ENCODE peak calls at places on chromosomes 11 and 22, in four cellular contexts. E is A549, K is vagina, O is K562. P is an unnamed sample.

GRCh38 chr22:27252282-27253049 is 549.1 kb downstream of the MN1 start:
- DNase-seq in O (no peak), E (peak), K (no peak), P (no peak)

GRCh38 chr11:58592760-58593472 is 14.1 kb downstream of the ZFP91 start:
- DNase-seq in O (no peak), E (no peak), K (no peak), P (peak)

GRCh38 chr11:5928269-5928668 is 13.8 kb upstream of the OR56A3 start:
- DNase-seq in E (no peak), K (no peak), O (no peak), P (no peak)

GRCh38 chr11:1750840-1751520 is 585 bp upstream of the IFITM10 start:
- DNase-seq in K (no peak), O (no peak), E (no peak), P (no peak)

GRCh38 chr11:15927866-15928217 is 428.5 kb downstream of the SOX6 start:
- DNase-seq in O (no peak), E (no peak), K (no peak), P (no peak)

GRCh38 chr11:1889941-1890855 is 1.5 kb downstream of the PRR33 start:
- DNase-seq in E (no peak), O (no peak), K (no peak), P (no peak)

GRCh38 chr11:42311504-42311903 is 852.1 kb upstream of the LRRC4C start:
- DNase-seq in K (no peak), O (no peak), E (no peak), P (no peak)

GRCh38 chr11:46655631-46656030 is 38.3 kb downstream of the ATG13 start:
- DNase-seq in E (no peak), K (no peak), O (no peak), P (no peak)

GRCh38 chr11:79076526-79077115 is 364.2 kb downstream of the TENM4 start:
- DNase-seq in K (no peak), E (peak), O (peak), P (peak)

GRCh38 chr11:66221726-66222236 is 46.7 kb upstream of the RAB1B start:
- DNase-seq in O (no peak), E (no peak), K (peak), P (no peak)

GRCh38 chr11:96486890-96487633 is 97.2 kb downstream of the JRKL start:
- DNase-seq in E (no peak), K (no peak), O (no peak), P (no peak)

GRCh38 chr22:37059876-37060449 is 8.4 kb downstream of the KCTD17 start:
- DNase-seq in K (no peak), O (no peak), E (no peak), P (no peak)

GRCh38 chr11:34478845-34479663 is 34.5 kb downstream of the ELF5 start:
- DNase-seq in K (no peak), O (no peak), E (no peak), P (no peak)

GRCh38 chr22:29840498-29840897 is 2.4 kb upstream of the ASCC2 start:
- DNase-seq in E (no peak), O (no peak), K (no peak), P (peak)

GRCh38 chr11:27201454-27202302 is 161.1 kb downstream of the BBOX1 start:
- DNase-seq in O (peak), E (peak), K (no peak), P (peak)

GRCh38 chr11:133011604-133012003 is 520.7 kb downstream of the OPCML start:
- DNase-seq in K (no peak), O (no peak), E (no peak), P (peak)

GRCh38 chr11:117970400-117971024 is 15.7 kb upstream of the IL10RA start:
- DNase-seq in K (no peak), E (no peak), O (no peak), P (no peak)

GRCh38 chr11:111309516-111309915 is 11.2 kb downstream of the POU2AF3 start:
- DNase-seq in O (no peak), K (no peak), E (no peak), P (no peak)

GRCh38 chr11:2301631-2302272 is at the start of the genes C11orf21 and TSPAN32:
- DNase-seq in O (peak), K (peak), E (no peak), P (peak)

GRCh38 chr11:33237039-33237597 is 20.1 kb upstream of the HIPK3 start:
- DNase-seq in E (no peak), O (no peak), K (no peak), P (no peak)

GRCh38 chr11:1751521-1751921 is 1.1 kb upstream of the IFITM10 start:
- DNase-seq in E (no peak), K (no peak), O (no peak), P (no peak)

GRCh38 chr11:2794947-2795346 is 90.6 kb downstream of the CDKN1C start:
- DNase-seq in E (no peak), O (no peak), K (no peak), P (no peak)

GRCh38 chr11:61782841-61783240 is 9.6 kb downstream of the TMEM258 start:
- DNase-seq in E (no peak), O (no peak), K (no peak), P (no peak)

GRCh38 chr11:103942646-103943045 is 93.8 kb upstream of the DDI1 start:
- DNase-seq in K (no peak), E (no peak), O (no peak), P (no peak)

GRCh38 chr11:62044639-62045121 is 77.2 kb upstream of the FTH1 start:
- DNase-seq in O (no peak), E (no peak), K (no peak), P (no peak)

GRCh38 chr22:32466496-32466895 is 2.2 kb upstream of the BPIFC start:
- DNase-seq in O (no peak), K (no peak), E (no peak), P (no peak)

GRCh38 chr11:129779342-129779741 is 36.3 kb upstream of the TMEM45B start:
- DNase-seq in O (no peak), K (no peak), E (no peak), P (no peak)

GRCh38 chr22:23772315-23773246 is at the start of gene MMP11:
- DNase-seq in E (no peak), O (peak), K (no peak), P (peak)

GRCh38 chr22:22410121-22410520 is 98.4 kb downstream of the ZNF280B start:
- DNase-seq in K (peak), O (no peak), E (no peak), P (no peak)

GRCh38 chr11:3989251-3989650 is 105.3 kb upstream of the RRM1 start:
- DNase-seq in E (no peak), K (no peak), O (no peak), P (no peak)

GRCh38 chr22:26438006-26438405 is 8.9 kb downstream of the ASPHD2 start:
- DNase-seq in K (no peak), O (no peak), E (no peak), P (no peak)

GRCh38 chr11:117160826-117161225 is 16.7 kb downstream of the PAFAH1B2 start:
- DNase-seq in O (peak), K (no peak), E (no peak), P (peak)

GRCh38 chr11:107973641-107974040 is 35.1 kb upstream of the CUL5 start:
- DNase-seq in O (no peak), E (no peak), K (no peak), P (no peak)

GRCh38 chr11:45210846-45211245 is 64.4 kb downstream of the PRDM11 start:
- DNase-seq in K (no peak), O (no peak), E (no peak), P (no peak)

GRCh38 chr22:40176921-40177737 is 596 bp upstream of the TNRC6B start:
- DNase-seq in O (peak), E (no peak), K (no peak), P (peak)

DNA sequence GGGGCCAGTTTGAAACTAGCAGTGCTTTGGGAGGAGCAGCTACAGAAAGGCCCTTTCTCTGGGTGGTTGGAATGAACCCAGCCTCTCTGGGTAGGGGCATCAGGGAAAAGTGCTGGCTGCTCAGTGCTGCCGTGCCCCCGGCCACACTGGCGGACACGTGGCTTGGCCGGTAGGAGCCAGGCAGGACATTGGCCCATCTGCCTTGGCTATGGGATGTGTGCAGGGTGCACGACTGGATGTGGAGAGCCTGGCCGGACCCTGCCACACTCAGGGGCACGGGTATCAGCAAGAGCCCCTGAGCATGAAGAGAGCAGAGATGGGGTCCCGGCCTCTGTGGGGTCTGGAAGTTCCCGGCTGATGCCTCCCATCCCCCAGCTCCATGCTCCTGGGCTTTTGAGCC is 46.6 kb downstream of the TPCN2 start:
- DNase-seq in O (no peak), K (no peak), E (no peak), P (no peak)
- TF ChIP-seq POLR2A in O (no peak), K (no peak), E (no peak), P (no peak)

DNA sequence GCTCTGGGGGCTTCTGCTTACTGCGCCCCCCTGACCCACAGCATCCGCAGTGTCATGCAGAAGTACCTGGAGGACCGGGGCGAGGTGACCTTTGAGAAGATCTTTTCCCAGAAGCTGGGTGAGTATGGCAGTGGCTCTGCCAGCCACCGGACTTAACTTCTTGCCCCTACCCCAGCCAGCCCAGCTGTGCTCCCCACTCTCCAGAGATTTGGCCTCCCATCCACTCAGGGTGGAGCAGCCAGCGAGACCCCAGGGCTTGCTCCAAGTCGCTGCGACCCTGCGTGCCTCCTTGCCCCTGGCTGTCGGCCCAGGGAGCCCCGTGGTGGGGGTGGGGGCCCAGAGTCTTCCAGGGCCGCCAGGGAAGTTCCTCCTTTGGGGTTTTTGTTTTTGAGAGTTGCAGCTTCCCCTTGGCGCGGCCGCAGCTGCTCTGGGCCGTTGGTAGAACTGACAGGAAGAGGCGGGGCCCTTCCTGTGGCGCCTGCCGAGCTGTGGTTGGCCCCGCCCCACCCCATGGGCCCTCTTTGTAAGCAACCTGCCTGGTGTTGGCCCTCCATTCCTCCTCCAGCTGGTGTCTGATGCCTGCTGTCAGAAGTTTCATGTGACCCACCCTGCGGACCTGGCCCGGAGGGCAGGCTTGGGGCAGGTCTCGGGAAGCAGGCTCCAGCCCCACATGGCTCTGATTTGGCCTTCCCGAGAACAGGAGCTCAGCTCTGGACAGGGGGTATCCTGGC is 11.1 kb downstream of the GRK2 start:
- DNase-seq in E (no peak), O (peak), K (no peak), P (peak)
- TF ChIP-seq POLR2A in E (no peak), O (peak), K (no peak), P (peak)

DNA sequence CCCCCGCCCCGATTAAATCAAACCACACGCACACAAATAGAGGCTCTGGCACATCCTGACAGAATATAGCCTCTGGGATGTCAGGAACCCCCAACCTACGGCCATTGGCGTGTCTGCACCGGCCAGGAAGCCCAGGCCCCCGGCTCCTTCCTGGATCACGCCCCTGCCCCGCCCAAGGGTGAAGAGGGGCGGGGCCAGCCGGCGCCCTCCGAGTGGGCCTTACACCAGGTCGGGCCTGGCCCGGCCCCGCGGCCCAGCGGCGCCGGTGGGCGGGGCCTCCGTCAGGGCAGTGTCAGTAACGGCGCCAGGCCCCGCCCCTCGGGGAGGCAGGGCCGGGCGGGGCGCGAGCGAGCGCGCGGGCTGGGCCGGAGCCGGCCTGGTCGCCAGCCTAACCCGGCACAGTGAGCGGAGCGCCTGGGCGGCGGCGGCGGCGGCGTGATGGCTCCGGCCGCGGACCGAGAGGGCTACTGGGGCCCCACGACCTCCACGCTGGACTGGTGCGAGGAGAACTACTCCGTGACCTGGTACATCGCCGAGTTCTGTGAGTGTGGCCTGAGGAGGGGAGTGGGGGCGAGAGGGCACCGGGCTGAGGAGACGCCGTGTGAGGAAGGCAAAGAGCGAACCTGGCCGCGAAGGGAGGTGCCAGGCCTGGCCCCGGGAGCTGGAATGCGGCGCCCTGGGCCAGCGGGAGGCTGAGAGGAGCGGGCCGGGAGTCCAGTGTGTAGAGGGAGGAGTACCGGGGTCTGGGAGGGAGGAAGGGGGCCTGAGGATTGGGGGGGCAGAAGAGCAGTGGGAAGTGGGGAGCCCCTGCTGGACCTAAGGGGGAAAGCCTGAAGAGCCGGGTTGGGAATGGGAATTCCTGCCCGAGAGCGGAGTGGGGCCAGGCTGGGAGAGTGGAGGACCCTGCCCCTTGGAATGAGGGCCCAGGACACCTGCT is at the start of gene ACER3:
- DNase-seq in E (peak), K (no peak), O (peak), P (peak)
- TF ChIP-seq POLR2A in E (peak), K (peak), O (peak), P (peak)

GRCh38 chr22:38872172-38872830 is at the start of gene CBX6:
- DNase-seq in O (peak), E (peak), K (peak), P (peak)
- TF ChIP-seq POLR2A in O (no peak), E (peak), K (no peak), P (peak)

DNA sequence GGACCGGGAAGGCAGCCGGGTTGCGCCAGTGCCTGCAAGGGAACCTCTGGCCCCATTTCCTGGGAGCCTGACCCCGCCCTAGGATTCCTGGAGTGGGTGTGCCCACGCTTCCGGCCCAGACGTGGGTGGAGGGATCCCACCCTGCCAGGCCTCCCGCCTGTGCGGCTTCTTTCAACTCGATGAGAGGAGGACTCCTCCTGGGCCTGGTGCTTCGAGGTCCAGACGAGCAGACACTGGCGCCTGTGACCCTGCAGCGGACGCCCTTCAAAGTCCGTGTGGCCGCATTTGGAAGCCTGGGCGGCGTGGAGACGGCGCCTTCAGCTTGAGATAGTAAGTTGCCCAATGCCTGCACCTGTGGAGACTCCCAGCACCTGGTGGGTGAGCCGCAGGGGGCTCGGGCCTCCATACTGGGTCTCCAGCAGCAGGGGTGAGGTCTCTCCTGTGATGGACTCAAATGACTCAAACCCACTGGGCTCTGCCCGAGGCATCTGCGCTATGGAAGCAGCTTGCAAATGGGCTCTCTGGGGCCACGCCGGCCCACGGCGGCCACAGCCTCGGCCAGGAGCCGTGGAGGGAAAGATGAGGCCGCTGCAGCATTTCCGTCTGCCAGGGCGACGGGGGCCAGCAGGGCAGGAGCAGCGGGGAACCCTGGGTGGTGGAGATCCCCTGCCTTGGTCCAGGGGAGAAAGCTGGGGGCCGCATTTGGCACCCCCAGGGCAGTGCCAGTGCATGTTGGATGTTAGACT is 64.3 kb upstream of the PPARA start:
- DNase-seq in K (no peak), O (peak), E (peak), P (no peak)
- TF ChIP-seq POLR2A in K (no peak), O (peak), E (no peak), P (no peak)

GRCh38 chr11:122747358-122747757 is 90.9 kb upstream of the CRTAM start:
- DNase-seq in O (no peak), E (no peak), K (no peak), P (no peak)

GRCh38 chr11:122745111-122745510 is 89.6 kb downstream of the UBASH3B start:
- DNase-seq in K (no peak), O (no peak), E (no peak), P (no peak)

GRCh38 chr11:122746611-122747305 is 91.2 kb downstream of the UBASH3B start:
- DNase-seq in O (no peak), K (no peak), E (no peak), P (peak)

GRCh38 chr11:122743949-122744876 is 88.7 kb downstream of the UBASH3B start:
- DNase-seq in K (no peak), O (no peak), E (no peak), P (no peak)

GRCh38 chr11:122746050-122746478 is 90.5 kb downstream of the UBASH3B start:
- DNase-seq in K (no peak), E (no peak), O (no peak), P (peak)
- TF ChIP-seq POLR2A in K (no peak), E (no peak), O (no peak), P (no peak)

GRCh38 chr22:31230871-31231621 is 18.9 kb downstream of the LIMK2 start:
- DNase-seq in E (no peak), K (no peak), O (no peak), P (peak)
- TF ChIP-seq POLR2A in E (no peak), K (no peak), O (no peak), P (no peak)